ENCODE peak calls at places on chromosomes 4 and X, in four cellular contexts. Z is BE2C, I is A549, T is epithelial cell of esophagus. P is an unnamed sample.

GRCh38 chr4:1767770-1768366 is 25.2 kb upstream of the FGFR3 start:
- DNase-seq in Z (peak; percentile 71), I (peak; percentile 87), T (peak; percentile 61), P (no peak)

GRCh38 chr4:98469776-98470175 is 188.6 kb downstream of the TSPAN5 start:
- DNase-seq in Z (no peak), I (no peak), T (no peak), P (no peak)

GRCh38 chrX:52870041-52870440 is 2.2 kb upstream of the XAGE3 start:
- DNase-seq in Z (no peak), I (no peak), T (no peak), P (no peak)

GRCh38 chrX:7266261-7266660 is 118.3 kb upstream of the PUDP start:
- DNase-seq in Z (no peak), I (no peak), T (no peak), P (no peak)

GRCh38 chr4:36734296-36734695 is 452.9 kb downstream of the DTHD1 start:
- DNase-seq in Z (no peak), I (no peak), T (no peak), P (no peak)

GRCh38 chrX:43735957-43736356 is 79.9 kb downstream of the MAOA start:
- DNase-seq in Z (no peak), I (no peak), T (no peak), P (no peak)

GRCh38 chrX:125407314-125407713 is 87.6 kb downstream of the TEX13C start:
- DNase-seq in Z (no peak), I (no peak), T (no peak), P (no peak)

GRCh38 chr4:84529169-84529751 is 30.2 kb upstream of the NKX6-1 start:
- DNase-seq in Z (no peak), I (peak; percentile 13), T (peak; percentile 37), P (no peak)

GRCh38 chr4:129514852-129515251 is 418.9 kb downstream of the C4orf33 start:
- DNase-seq in Z (no peak), I (no peak), T (no peak), P (no peak)

GRCh38 chr4:76306882-76307669 is 543 bp downstream of the STBD1 start:
- DNase-seq in Z (peak; percentile 46), I (peak; percentile 48), T (peak; percentile 66), P (peak; percentile 8)
- TF ChIP-seq CTCF in Z (peak; percentile 24), I (peak; percentile 41), T (peak; percentile 36), P (peak; percentile 55)

GRCh38 chr4:40288547-40288946 is 46.6 kb upstream of the CHRNA9 start:
- DNase-seq in Z (no peak), I (no peak), T (no peak), P (no peak)
- H3K4me3 ChIP-seq in Z (no peak overlapping the region), I (no peak overlapping the region), T (no peak overlapping the region), P (no peak overlapping the region)

DNA sequence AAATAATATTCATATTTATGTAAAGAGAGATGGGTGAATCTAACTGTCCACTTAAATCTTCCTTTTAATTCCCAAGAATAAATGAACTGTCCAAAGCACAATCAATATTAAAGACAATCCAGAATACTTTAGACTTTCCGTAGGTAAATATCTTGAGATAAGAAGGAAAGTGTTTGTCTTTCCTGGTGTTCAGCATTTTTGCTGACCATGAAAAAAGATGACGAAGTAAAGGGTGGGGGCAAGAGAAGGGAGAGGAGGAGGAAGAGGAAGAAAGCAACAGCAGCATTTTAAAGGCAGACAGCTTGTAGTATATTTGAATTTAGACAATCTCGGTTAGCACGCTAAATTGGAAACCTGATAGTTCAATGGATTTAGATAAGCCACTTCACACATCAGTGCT is 498.2 kb downstream of the KCNIP4 start:
- DNase-seq in Z (no peak), I (no peak), T (no peak), P (no peak)
- TF ChIP-seq CTCF in Z (no peak), I (no peak), T (no peak), P (no peak)

GRCh38 chr4:15988222-15988621 is 25.2 kb upstream of the FGFBP2 start:
- DNase-seq in Z (no peak), I (no peak), T (no peak), P (no peak)

GRCh38 chr4:15990570-15991285 is 27.8 kb upstream of the FGFBP2 start:
- DNase-seq in Z (no peak), I (no peak), T (peak; percentile 42), P (no peak)

GRCh38 chr4:15986900-15987299 is 23.9 kb upstream of the FGFBP2 start:
- DNase-seq in Z (peak; percentile 51), I (no peak), T (no peak), P (no peak)

GRCh38 chr4:15989431-15989830 is 26.5 kb upstream of the FGFBP2 start:
- DNase-seq in Z (no peak), I (no peak), T (no peak), P (no peak)
- H3K4me3 ChIP-seq in Z (no peak overlapping the region), I (no peak overlapping the region), T (no peak overlapping the region), P (no peak overlapping the region)